ENCODE peak calls at places on chromosomes 11 and 22, in four cellular contexts. I, H, D and G are unnamed samples.

GRCh38 chr11:65983589-65983987 is 18.4 kb downstream of the EIF1AD start:
- DNase-seq in I (no peak), H (no peak), D (no peak), G (no peak)

GRCh38 chr11:86738615-86739014 is 61.7 kb upstream of the PRSS23 start:
- DNase-seq in I (no peak), H (no peak), D (no peak), G (no peak)

GRCh38 chr11:79973701-79974626 is 533.1 kb upstream of the TENM4 start:
- DNase-seq in I (no peak), H (no peak), D (no peak), G (no peak)

GRCh38 chr11:104462346-104462745 is 298.4 kb upstream of the PDGFD start:
- DNase-seq in I (no peak), H (peak), D (peak), G (no peak)

GRCh38 chr11:44380009-44380313 is 70.0 kb upstream of the ALX4 start:
- DNase-seq in I (no peak), H (no peak), D (no peak), G (no peak)

GRCh38 chr11:75350743-75351540 is 519 bp downstream of the ARRB1 start:
- DNase-seq in I (peak), H (no peak), D (no peak), G (peak)

GRCh38 chr11:34356576-34356917 is 1.3 kb downstream of the ABTB2 start:
- DNase-seq in I (peak), H (no peak), D (peak), G (no peak)

GRCh38 chr11:126914941-126915340 is 85.6 kb downstream of the KIRREL3 start:
- DNase-seq in I (no peak), H (peak), D (peak), G (no peak)

GRCh38 chr11:134237557-134237922 is 13.1 kb downstream of the VPS26B start:
- DNase-seq in I (no peak), H (no peak), D (no peak), G (no peak)

GRCh38 chr11:127521413-127521812 is 520.8 kb upstream of the KIRREL3 start:
- DNase-seq in I (no peak), H (peak), D (no peak), G (no peak)

GRCh38 chr11:81579339-81579738 is 1154.3 kb downstream of the FAM181B start:
- DNase-seq in I (no peak), H (no peak), D (no peak), G (no peak)

GRCh38 chr22:30186048-30186447 is 60.5 kb downstream of the LIF start:
- DNase-seq in I (no peak), H (no peak), D (no peak), G (no peak)

GRCh38 chr11:107370390-107370789 is 87.2 kb downstream of the CWF19L2 start:
- DNase-seq in I (no peak), H (peak), D (peak), G (no peak)

GRCh38 chr11:35553021-35553420 is 27.6 kb upstream of the PAMR1 start:
- DNase-seq in I (no peak), H (no peak), D (no peak), G (no peak)

GRCh38 chr11:102849319-102849718 is 5.9 kb upstream of the MMP3 start:
- DNase-seq in I (no peak), H (no peak), D (peak), G (no peak)

GRCh38 chr11:78344676-78345075 is 72.9 kb downstream of the GAB2 start:
- DNase-seq in I (no peak), H (no peak), D (no peak), G (no peak)

GRCh38 chr11:97454988-97455387 is 1065.2 kb downstream of the JRKL start:
- DNase-seq in I (no peak), H (no peak), D (peak), G (no peak)

GRCh38 chr11:128613300-128613995 is 26.1 kb upstream of the ETS1 start:
- DNase-seq in I (no peak), H (no peak), D (no peak), G (no peak)

GRCh38 chr11:36069576-36070214 is 125.8 kb downstream of the LDLRAD3 start:
- DNase-seq in I (no peak), H (no peak), D (no peak), G (no peak)

GRCh38 chr22:21447694-21448402 is 19.3 kb upstream of the TMEM191C start:
- DNase-seq in I (peak), H (no peak), D (no peak), G (no peak)

GRCh38 chr11:859394-860131 is 16.9 kb downstream of the TSPAN4 start:
- DNase-seq in I (no peak), H (peak), D (peak), G (no peak)

GRCh38 chr11:15327786-15328231 is 213.1 kb downstream of the INSC start:
- DNase-seq in I (no peak), H (peak), D (peak), G (no peak)

GRCh38 chr11:85805387-85805786 is 5.6 kb downstream of the SYTL2 start:
- DNase-seq in I (no peak), H (no peak), D (no peak), G (no peak)

GRCh38 chr11:115170133-115170815 is 333.9 kb downstream of the CADM1 start:
- DNase-seq in I (no peak), H (no peak), D (peak), G (no peak)

GRCh38 chr11:82756765-82757650 is 23.3 kb upstream of the FAM181B start:
- DNase-seq in I (no peak), H (no peak), D (no peak), G (peak)

GRCh38 chr11:14972581-14973490 is 685 bp upstream of the CALCA start:
- DNase-seq in I (no peak), H (no peak), D (no peak), G (no peak)

GRCh38 chr11:99739464-99740089 is 718.8 kb downstream of the CNTN5 start:
- DNase-seq in I (no peak), H (peak), D (peak), G (no peak)

GRCh38 chr11:105612766-105613165 is 2.9 kb downstream of the GRIA4 start:
- DNase-seq in I (no peak), H (no peak), D (no peak), G (no peak)

GRCh38 chr11:71207996-71208774 is 44.2 kb downstream of the SHANK2 start:
- DNase-seq in I (peak), H (no peak), D (no peak), G (no peak)

GRCh38 chr22:41909290-41910049 is 5.4 kb downstream of the SHISA8 start:
- DNase-seq in I (peak), H (no peak), D (no peak), G (no peak)

GRCh38 chr22:37472418-37473006 is 13.7 kb downstream of the MFNG start:
- DNase-seq in I (no peak), H (no peak), D (peak), G (peak)

GRCh38 chr11:123671534-123671933 is 17.1 kb upstream of the SCN3B start:
- DNase-seq in I (no peak), H (no peak), D (no peak), G (no peak)

GRCh38 chr11:19460718-19461405 is 220.1 kb upstream of the E2F8 start:
- DNase-seq in I (no peak), H (no peak), D (peak), G (no peak)

GRCh38 chr22:32355760-32356159 is 1.9 kb upstream of the RFPL3 start:
- DNase-seq in I (no peak), H (no peak), D (no peak), G (no peak)

GRCh38 chr11:83483808-83484207 is 197.6 kb upstream of the CCDC90B start:
- DNase-seq in I (no peak), H (no peak), D (no peak), G (no peak)

GRCh38 chr22:23820748-23821211 is 18.0 kb downstream of the DERL3 start:
- DNase-seq in I (no peak), H (no peak), D (no peak), G (no peak)

GRCh38 chr11:57476223-57476882 is 16.0 kb downstream of the RTN4RL2 start:
- DNase-seq in I (no peak), H (no peak), D (no peak), G (no peak)

GRCh38 chr22:45843030-45843429 is 133.9 kb downstream of the WNT7B start:
- DNase-seq in I (no peak), H (no peak), D (no peak), G (no peak)

GRCh38 chr11:126489791-126490190 is 134.3 kb downstream of the ST3GAL4 start:
- DNase-seq in I (no peak), H (no peak), D (no peak), G (no peak)

GRCh38 chr11:28231475-28231874 is 123.3 kb downstream of the METTL15 start:
- DNase-seq in I (no peak), H (peak), D (peak), G (no peak)

GRCh38 chr11:130427581-130428211 is 713 bp downstream of the ADAMTS8 start:
- DNase-seq in I (no peak), H (no peak), D (no peak), G (no peak)
- H3K4me3 ChIP-seq in I (peak), H (peak), D (no peak), G (no peak)

GRCh38 chr11:47572715-47573255 is 6.0 kb downstream of the KBTBD4 start:
- DNase-seq in I (peak), H (no peak), D (no peak), G (no peak)

GRCh38 chr11:47578524-47579460 is at the start of the genes KBTBD4 and NDUFS3:
- DNase-seq in I (peak), H (peak), D (peak), G (peak)

GRCh38 chr11:47573321-47573720 is 5.4 kb downstream of the KBTBD4 start:
- DNase-seq in I (peak), H (no peak), D (no peak), G (no peak)

GRCh38 chr11:47571895-47572294 is 6.5 kb downstream of the PTPMT1 start:
- DNase-seq in I (peak), H (no peak), D (no peak), G (no peak)

DNA sequence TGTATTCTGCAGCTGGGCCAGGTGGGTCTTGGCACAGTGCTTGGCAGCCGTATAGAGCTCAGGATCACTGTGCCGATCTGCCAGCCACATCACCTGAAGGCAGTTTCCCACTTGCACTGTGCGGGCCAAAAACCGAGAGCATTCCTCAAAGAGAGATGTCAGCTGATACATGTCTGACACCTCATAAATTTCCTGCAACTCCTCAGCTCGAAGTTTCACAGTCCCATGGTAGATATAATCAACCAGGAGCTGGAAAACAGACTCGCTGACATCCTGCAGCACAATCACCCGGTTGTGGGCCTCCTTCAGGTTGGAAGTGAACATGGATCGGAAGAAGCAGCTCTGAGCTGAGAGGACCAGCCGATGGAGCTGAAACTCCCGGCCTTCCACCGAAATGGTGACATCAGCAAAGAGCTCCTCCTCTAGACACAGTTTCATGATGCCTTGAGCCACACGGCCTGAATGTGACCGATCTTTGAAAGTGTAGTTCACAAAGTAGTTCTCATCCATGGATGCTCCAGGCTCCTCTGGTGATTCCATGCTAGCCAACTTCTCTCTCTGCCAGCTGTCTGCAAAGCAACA is 1.2 kb downstream of the KBTBD4 start:
- DNase-seq in I (no peak), H (no peak), D (no peak), G (no peak)
- H3K4me3 ChIP-seq in I (peak), H (peak), D (peak), G (peak)

DNA sequence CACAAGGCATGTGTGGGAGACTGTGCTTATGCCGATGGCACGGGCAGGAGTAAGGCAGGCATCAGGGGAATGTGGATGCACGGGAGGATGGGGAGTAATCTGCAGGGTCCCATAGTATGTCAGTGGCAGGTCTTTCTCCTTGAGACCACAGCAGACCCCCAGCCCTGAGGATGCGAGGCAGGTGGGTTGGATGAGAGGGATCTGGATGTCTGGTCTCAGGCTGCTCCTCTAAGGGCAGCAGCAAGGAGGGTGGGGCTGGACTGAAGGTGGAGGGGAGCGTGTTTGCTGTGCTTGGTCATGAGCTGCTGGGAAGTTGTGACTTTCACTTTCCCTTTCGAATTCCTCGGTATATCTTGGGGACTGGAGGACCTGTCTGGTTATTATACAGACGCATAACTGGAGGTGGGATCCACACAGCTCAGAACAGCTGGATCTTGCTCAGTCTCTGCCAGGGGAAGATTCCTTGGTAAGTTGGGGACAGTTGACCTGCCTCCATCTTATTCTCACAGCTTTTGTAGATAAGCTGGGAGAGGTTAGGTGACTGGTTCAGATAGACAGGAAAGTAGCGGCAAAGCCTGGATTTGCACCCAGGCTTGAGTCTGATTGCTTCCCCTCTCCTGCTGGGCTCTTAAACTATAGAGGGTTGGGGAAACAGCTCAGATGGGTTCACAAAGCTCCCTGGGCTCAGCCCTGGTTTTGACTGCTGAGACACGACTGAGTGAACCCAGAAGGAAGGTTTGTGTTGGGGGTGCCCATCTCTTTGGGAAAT is at the start of gene APOL1:
- DNase-seq in I (no peak), H (no peak), D (peak), G (peak)
- H3K4me3 ChIP-seq in I (peak), H (peak), D (peak), G (peak)

DNA sequence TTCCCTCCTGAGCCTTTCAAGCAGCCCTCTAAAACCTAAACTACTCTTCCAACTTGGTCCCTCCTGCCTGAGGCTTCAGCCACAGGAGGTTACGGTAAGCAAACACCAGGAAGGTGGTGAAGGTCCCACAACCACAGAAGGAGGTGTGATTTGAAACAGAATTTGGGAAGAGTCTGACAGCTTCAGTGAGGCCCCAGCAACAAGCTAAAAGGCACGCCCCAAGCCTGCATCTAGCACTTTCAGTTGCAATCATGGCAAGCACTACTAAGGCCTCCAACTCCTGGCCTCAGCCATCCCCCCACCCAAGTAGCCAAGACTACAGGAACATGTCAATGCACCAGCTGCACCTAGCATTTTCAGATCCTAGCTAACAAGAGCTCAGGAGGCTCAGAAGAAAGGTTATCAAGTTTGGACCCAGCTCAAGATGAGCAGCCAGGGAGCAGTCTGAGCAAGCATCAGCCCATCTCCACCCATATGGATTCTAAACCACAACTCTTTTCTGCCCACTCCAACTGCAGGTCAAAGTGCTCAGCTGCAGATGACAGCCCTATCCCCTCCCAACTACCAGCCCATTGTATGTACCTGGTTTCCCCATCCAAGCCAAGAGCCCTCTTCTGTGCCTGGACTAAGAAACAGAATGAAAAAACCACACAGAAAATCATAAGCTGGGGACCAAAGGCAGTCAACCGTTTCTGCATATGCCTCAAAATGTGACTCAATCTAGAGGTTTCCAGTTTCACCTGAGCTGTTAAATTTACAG is 10.4 kb upstream of the AHNAK start:
- DNase-seq in I (no peak), H (no peak), D (no peak), G (no peak)
- H3K4me3 ChIP-seq in I (peak), H (no peak), D (no peak), G (peak)

GRCh38 chr11:112795896-112796686 is 165.1 kb upstream of the NCAM1 start:
- DNase-seq in I (no peak), H (no peak), D (no peak), G (no peak)
- H3K4me3 ChIP-seq in I (no peak), H (no peak), D (no peak), G (no peak)

GRCh38 chr11:2142300-2142759 is 3.1 kb upstream of the IGF2 start:
- DNase-seq in I (no peak), H (no peak), D (peak), G (no peak)
- H3K4me3 ChIP-seq in I (no peak), H (no peak), D (no peak), G (no peak)

GRCh38 chr22:49948573-49948957 is 12.0 kb upstream of the PIM3 start:
- DNase-seq in I (no peak), H (no peak), D (no peak), G (no peak)
- H3K4me3 ChIP-seq in I (peak), H (no peak), D (no peak), G (no peak)

GRCh38 chr11:120746836-120747609 is 235.5 kb downstream of the GRIK4 start:
- DNase-seq in I (no peak), H (no peak), D (peak), G (no peak)
- H3K4me3 ChIP-seq in I (no peak), H (no peak), D (no peak), G (no peak)

DNA sequence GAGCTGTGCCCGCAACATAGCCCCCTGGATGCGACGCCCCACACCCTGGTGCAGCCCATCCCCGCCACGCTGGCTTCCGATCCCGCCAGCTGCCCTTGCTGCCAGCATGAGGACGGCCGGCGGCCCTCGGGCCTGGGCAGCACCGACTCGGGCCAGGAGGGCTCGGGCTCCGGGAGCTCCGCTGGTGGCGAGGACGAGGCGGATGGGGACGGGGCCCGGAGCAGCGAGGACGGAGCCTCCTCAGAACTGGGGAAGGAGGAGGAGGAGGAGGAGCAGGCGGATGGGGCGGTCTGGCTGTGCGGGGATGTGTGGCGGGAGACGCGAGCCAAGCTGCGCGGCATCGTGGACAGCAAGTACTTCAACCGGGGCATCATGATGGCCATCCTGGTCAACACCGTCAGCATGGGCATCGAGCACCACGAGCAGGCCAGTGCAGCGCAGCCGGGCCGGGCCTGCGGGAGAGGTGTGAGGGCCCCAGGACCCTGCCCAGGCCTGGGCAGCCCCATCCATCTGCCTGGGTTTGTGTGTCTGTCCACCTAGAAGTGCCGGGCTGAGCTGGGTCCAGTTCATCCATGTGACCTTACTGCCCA is 79.0 kb downstream of the CACNA1I start:
- DNase-seq in I (no peak), H (no peak), D (no peak), G (no peak)
- H3K4me3 ChIP-seq in I (no peak), H (no peak), D (no peak), G (no peak)

DNA sequence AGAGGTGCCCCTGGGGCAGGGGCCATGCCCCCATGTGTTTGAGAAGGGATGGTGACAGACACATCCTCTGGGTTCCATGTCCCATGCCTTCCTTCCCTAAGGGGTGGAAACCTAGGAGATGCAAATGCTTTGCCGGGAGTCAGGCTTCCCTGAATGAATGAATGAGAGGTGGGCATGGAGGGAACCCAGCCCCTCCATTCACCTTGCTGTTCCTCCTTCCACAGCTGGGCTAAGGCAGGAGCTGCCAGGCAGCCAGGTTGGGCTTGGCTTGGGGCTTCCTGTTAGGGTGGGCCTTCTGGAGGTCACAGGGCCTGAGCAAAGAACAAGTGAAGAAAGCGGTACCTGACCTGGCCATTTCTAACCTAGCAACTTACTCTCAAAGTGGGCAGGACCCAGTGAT is 926 bp downstream of the POU2F3 start:
- DNase-seq in I (no peak), H (no peak), D (no peak), G (no peak)
- H3K4me3 ChIP-seq in I (peak), H (no peak), D (no peak), G (no peak)